ENCODE peak calls at places on chromosomes 3 and 15, in nine cellular contexts. S, R, W, N, D, F, U, A and Y are unnamed samples.

GRCh38 chr15:40769310-40770146 is at the start of gene C15orf62:
- DNase-seq in S (no peak), R (no peak), W (peak; percentile 51), N (peak; percentile 55), D (no peak), F (no peak), U (peak; percentile 78), A (peak; percentile 82), Y (no peak)

GRCh38 chr3:32249184-32249782 is 10.8 kb downstream of the CMTM8 start:
- DNase-seq in S (no peak), R (no peak), W (peak; percentile 91), N (no peak), D (no peak), F (peak; percentile 77), U (no peak), A (peak; percentile 32), Y (peak; percentile 89)

GRCh38 chr3:122681294-122682015 is 816 bp downstream of the PARP14 start:
- DNase-seq in S (no peak), R (peak; percentile 46), W (no peak), N (no peak), D (no peak), F (no peak), U (peak; percentile 32), A (no peak), Y (no peak)

GRCh38 chr15:51727141-51727897 is 10.1 kb downstream of the LYSMD2 start:
- DNase-seq in S (no peak), R (peak; percentile 24), W (peak; percentile 62), N (no peak), D (no peak), F (peak; percentile 50), U (no peak), A (no peak), Y (no peak)

GRCh38 chr3:179750720-179751328 is 98.0 kb downstream of the USP13 start:
- DNase-seq in S (no peak), R (peak; percentile 59), W (peak; percentile 50), N (no peak), D (no peak), F (peak; percentile 21), U (no peak), A (no peak), Y (peak; percentile 1)

GRCh38 chr15:63860161-63860954 is 26.6 kb upstream of the HERC1 start:
- DNase-seq in S (no peak), R (no peak), W (no peak), N (no peak), D (peak; percentile 36), F (no peak), U (no peak), A (no peak), Y (no peak)

GRCh38 chr15:91953432-91953831 is 99.9 kb downstream of the SLCO3A1 start:
- DNase-seq in S (no peak), R (no peak), W (no peak), N (no peak), D (no peak), F (no peak), U (no peak), A (peak; percentile 92), Y (no peak)

GRCh38 chr3:49469037-49469875 is 811 bp upstream of the DAG1 start:
- DNase-seq in S (peak; percentile 82), R (peak; percentile 94), W (peak; percentile 93), N (peak; percentile 90), D (no peak), F (peak; percentile 85), U (no peak), A (no peak), Y (no peak)

GRCh38 chr15:81880833-81881232 is 165.0 kb downstream of the MEX3B start:
- DNase-seq in S (no peak), R (no peak), W (peak; percentile 8), N (no peak), D (no peak), F (no peak), U (no peak), A (no peak), Y (no peak)

GRCh38 chr3:194130807-194131589 is 5.0 kb upstream of the HES1 start:
- DNase-seq in S (no peak), R (peak; percentile 70), W (no peak), N (no peak), D (no peak), F (peak; percentile 50), U (no peak), A (no peak), Y (no peak)

GRCh38 chr3:47892284-47892683 is 89.3 kb downstream of the DHX30 start:
- DNase-seq in S (no peak), R (peak; percentile 36), W (no peak), N (no peak), D (no peak), F (no peak), U (no peak), A (no peak), Y (no peak)

GRCh38 chr3:38136807-38137614 is at the start of gene ACAA1:
- DNase-seq in S (peak; percentile 100), R (peak; percentile 100), W (peak; percentile 100), N (peak; percentile 100), D (peak; percentile 93), F (peak; percentile 99), U (peak; percentile 97), A (peak; percentile 90), Y (peak; percentile 96)

GRCh38 chr3:162540421-162540820 is 1043.8 kb downstream of the OTOL1 start:
- DNase-seq in S (no peak), R (no peak), W (peak; percentile 66), N (no peak), D (no peak), F (peak; percentile 34), U (no peak), A (no peak), Y (no peak)

GRCh38 chr3:197901626-197902025 is 48.4 kb upstream of the RPL35A start:
- DNase-seq in S (no peak), R (no peak), W (no peak), N (no peak), D (no peak), F (no peak), U (no peak), A (no peak), Y (no peak)

GRCh38 chr3:119643528-119643927 is 16.9 kb downstream of the POPDC2 start:
- DNase-seq in S (no peak), R (no peak), W (peak; percentile 90), N (no peak), D (no peak), F (peak; percentile 76), U (no peak), A (no peak), Y (no peak)

GRCh38 chr3:15427981-15428380 is 583 bp downstream of the EAF1 start:
- DNase-seq in S (no peak), R (peak; percentile 45), W (no peak), N (no peak), D (no peak), F (no peak), U (no peak), A (no peak), Y (no peak)

GRCh38 chr3:15430624-15431023 is 3.2 kb downstream of the EAF1 start:
- DNase-seq in S (no peak), R (no peak), W (no peak), N (no peak), D (no peak), F (no peak), U (no peak), A (no peak), Y (no peak)

GRCh38 chr3:15428539-15428938 is 1.1 kb downstream of the EAF1 start:
- DNase-seq in S (no peak), R (no peak), W (peak; percentile 70), N (no peak), D (no peak), F (peak; percentile 74), U (no peak), A (no peak), Y (no peak)

GRCh38 chr3:15427182-15427880 is at the start of the genes EAF1 and METTL6:
- DNase-seq in S (peak; percentile 87), R (peak; percentile 86), W (peak; percentile 90), N (peak; percentile 91), D (peak; percentile 64), F (peak; percentile 80), U (peak; percentile 90), A (peak; percentile 35), Y (no peak)

GRCh38 chr3:15429080-15429479 is 1.7 kb downstream of the EAF1 start:
- DNase-seq in S (no peak), R (no peak), W (no peak), N (no peak), D (no peak), F (no peak), U (no peak), A (no peak), Y (no peak)
- H3K4me3 ChIP-seq in S (peak overlapping the region; percentile 96), R (peak overlapping the region; percentile 96), W (peak overlapping the region; percentile 85), N (no peak overlapping the region), D (no peak overlapping the region), F (peak overlapping the region; percentile 99), U (peak overlapping the region; percentile 60), A (no peak overlapping the region), Y (peak overlapping the region; percentile 86)

GRCh38 chr15:96322401-96323249 is 7.9 kb upstream of the NR2F2 start:
- DNase-seq in S (no peak), R (peak; percentile 70), W (peak; percentile 54), N (no peak), D (no peak), F (no peak), U (peak; percentile 87), A (no peak), Y (no peak)
- H3K4me3 ChIP-seq in S (peak overlapping the region; percentile 88), R (peak overlapping the region; percentile 59), W (peak overlapping the region; percentile 52), N (peak overlapping the region; percentile 70), D (no peak overlapping the region), F (peak overlapping the region; percentile 47), U (peak overlapping the region; percentile 49), A (peak overlapping the region; percentile 26), Y (peak overlapping the region; percentile 35)

DNA sequence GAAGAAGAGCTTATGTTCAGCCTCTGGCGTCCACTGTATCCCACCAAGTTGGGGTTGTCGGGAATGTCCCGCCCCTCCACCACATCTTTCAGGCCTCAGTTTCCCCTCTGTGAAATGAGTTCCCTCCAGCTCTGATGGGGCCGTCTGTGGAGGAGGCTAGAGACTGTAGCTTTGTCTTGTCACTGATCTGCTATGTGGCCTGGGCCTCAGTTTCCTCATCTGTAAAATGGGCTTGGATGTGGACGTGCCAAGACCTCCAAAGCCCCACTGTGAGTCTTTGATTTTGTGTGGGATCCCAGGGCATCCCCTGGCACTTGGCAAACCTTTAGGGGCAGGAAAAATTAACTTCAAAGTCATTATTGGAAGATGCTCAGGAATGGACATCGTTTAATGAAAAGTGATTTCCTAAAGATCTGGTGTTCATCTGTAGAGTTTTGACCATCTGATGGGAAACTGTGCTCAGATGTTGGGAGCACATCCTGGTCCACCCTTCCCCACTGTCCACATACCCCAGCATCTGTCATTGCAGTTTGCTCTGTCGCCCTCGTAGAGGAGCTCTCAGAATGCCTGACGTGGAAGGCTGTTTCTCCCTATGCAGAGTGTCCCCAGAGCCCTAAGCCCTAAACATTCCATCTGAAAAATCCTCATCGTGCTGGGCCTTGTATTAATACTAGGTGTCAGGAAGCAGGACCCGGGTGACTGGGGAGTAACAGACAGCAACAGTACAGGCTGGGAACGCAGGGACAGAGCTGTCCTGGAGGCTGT is 28.5 kb downstream of the SLC6A6 start:
- DNase-seq in S (no peak), R (no peak), W (peak; percentile 38), N (no peak), D (no peak), F (no peak), U (no peak), A (no peak), Y (no peak)
- H3K4me3 ChIP-seq in S (peak overlapping the region; percentile 4), R (no peak overlapping the region), W (no peak overlapping the region), N (no peak overlapping the region), D (peak overlapping the region; percentile 3), F (no peak overlapping the region), U (no peak overlapping the region), A (no peak overlapping the region), Y (no peak overlapping the region)

DNA sequence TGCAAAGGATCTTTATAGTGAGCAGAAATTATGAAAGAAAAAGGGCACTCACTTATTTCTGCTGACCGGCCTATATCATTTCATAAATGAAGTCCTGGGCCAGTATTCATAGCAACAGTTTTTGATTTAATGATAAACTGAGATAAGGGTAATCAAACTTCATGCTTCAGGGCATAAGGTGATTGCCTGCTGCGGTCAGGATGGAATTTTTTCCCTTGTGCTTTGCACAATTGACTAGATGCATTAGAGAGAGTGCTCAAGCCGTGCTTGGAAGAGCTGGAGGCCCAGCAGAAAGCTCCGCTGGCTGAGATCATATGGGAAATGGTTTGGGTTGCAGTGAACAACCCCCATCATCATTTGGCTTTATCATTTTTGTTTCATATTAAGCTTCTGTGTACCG is 10.4 kb downstream of the SEMA6D start:
- DNase-seq in S (no peak), R (no peak), W (no peak), N (no peak), D (no peak), F (no peak), U (no peak), A (no peak), Y (no peak)
- H3K4me3 ChIP-seq in S (no peak overlapping the region), R (no peak overlapping the region), W (no peak overlapping the region), N (no peak overlapping the region), D (no peak overlapping the region), F (no peak overlapping the region), U (no peak overlapping the region), A (no peak overlapping the region), Y (no peak overlapping the region)